ENCODE peak calls at places on chromosomes 6 and 20, in four cellular contexts. Y, R, K and L are unnamed samples.

GRCh38 chr6:18477301-18477941 is 90.3 kb downstream of the RNF144B start:
- DNase-seq in R (no peak), Y (no peak), K (no peak), L (no peak)

GRCh38 chr6:170225852-170226417 is 64.9 kb downstream of the DLL1 start:
- DNase-seq in R (no peak), Y (peak), K (peak), L (peak)

GRCh38 chr20:32972181-32973076 is 31.8 kb downstream of the SUN5 start:
- DNase-seq in K (no peak), R (no peak), Y (no peak), L (no peak)

GRCh38 chr6:23106951-23107350 is 537.6 kb downstream of the HDGFL1 start:
- DNase-seq in R (no peak), Y (peak), K (no peak), L (no peak)

GRCh38 chr20:36998652-36999051 is 47.1 kb upstream of the SAMHD1 start:
- DNase-seq in K (no peak), Y (no peak), R (no peak), L (no peak)

GRCh38 chr6:11263185-11263817 is 30.8 kb upstream of the NEDD9 start:
- DNase-seq in R (no peak), Y (peak), K (peak), L (no peak)

GRCh38 chr6:107591346-107591745 is 101.4 kb downstream of the SOBP start:
- DNase-seq in K (no peak), R (no peak), Y (no peak), L (no peak)

GRCh38 chr6:90466191-90466940 is 120.5 kb downstream of the MAP3K7 start:
- DNase-seq in Y (peak), R (no peak), K (no peak), L (no peak)

GRCh38 chr20:23873370-23874015 is 6.1 kb downstream of the CST5 start:
- DNase-seq in K (no peak), R (no peak), Y (peak), L (no peak)

DNA sequence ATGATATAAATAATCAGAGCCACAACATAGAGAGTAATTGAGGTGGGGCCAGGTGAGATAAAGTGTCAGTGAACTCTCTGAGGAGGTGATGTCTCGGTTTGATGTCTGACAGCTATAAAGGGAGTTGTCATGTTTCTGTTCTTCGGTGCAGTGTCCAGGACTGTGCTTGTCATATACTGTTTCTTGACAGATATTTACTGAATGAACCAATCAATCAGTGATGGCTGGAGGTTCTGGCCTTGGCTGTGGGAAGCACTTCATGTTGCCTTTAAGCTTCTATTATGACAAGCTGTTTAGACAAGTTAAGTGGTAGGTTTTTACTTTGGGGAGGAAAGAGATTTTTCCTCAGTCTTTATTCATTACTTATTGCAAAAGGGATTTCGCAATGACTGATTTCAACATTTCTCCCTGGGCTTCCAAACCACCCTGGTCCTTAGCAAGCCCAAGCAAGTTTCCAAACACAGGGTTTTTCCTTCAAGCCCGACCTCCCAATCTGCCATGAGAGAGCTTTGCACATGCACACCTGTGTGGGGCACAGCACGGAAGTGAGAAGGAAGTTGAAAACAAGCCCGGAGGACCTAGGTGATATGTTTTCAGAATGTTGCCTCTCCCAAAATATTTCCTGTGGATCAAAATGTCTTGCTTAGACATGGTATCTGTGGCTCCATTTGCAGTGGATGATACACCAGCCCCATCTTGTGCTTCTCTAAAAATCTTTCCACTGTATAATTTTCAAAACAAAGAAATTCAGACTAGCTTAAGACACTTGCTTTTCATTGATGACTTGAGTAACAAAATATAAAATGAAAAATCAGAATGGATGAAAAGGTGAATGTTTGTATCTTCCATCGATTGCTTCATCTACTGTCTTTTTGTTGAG is 567.3 kb upstream of the BTBD3 start:
- DNase-seq in K (peak), R (no peak), Y (peak), L (no peak)
- TF ChIP-seq CTCF in K (peak), R (no peak), Y (peak), L (no peak)

GRCh38 chr20:56974499-56975250 is 291.8 kb downstream of the BMP7 start:
- DNase-seq in R (peak), K (peak), Y (peak), L (no peak)
- TF ChIP-seq CTCF in R (peak), K (peak), Y (peak), L (peak)

DNA sequence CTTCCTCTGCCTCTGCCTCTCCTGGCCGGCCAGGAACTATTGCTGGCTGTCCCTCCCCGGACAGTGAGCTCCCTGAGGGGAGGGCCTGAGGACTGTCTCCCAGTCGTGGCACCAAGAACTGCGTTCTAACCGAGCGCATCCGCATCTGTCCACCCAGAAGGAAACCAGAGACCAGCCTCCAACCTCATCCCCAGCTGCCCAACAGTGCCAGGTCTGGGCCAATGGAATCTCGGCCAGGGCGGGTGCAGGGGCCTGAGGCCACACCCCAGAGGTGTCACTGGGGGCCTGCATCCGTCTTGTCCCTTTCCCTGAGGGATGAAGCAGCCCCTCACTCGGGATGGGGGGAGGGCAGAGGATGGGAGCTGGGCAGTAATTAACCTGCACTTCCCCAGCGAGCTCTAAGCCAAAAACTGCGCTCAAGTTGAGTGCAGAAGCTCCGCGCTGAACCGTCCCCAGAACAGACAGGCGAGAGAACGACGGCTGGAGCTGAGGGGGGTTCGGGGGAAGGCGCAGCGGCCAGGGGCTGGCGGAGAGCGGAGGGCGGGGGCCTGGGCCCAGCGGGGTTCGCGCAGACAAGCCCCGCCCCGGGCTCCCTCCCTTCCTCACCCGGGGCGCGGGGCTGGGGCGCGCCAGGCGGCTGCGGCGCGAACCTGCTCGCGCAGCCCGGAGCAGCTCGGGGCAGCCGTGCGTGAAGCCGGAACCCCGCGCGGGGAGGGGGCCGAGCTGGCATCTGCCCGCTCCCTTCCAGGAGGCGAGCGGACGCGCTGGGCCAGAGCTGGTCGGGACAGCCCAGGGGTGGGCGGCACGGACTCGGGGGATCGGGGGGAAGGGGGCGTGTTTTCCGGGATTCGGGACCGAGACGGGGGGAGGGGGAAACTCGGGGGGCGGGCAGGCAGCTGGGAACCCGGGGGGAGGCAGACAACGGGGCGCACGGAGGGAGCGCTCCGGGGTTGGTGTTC is 1.4 kb downstream of the TFEB start:
- DNase-seq in K (peak), R (peak), Y (peak), L (peak)
- TF ChIP-seq CTCF in K (no peak), R (no peak), Y (no peak), L (no peak)

GRCh38 chr6:129567374-129567773 is 142.6 kb downstream of the ARHGAP18 start:
- DNase-seq in R (peak), K (peak), Y (no peak), L (no peak)
- TF ChIP-seq CTCF in R (peak), K (no peak), Y (peak), L (no peak)

GRCh38 chr6:5078121-5078695 is 6.9 kb upstream of the PPP1R3G start:
- DNase-seq in R (peak), Y (no peak), K (no peak), L (no peak)
- TF ChIP-seq CTCF in R (no peak), Y (no peak), K (no peak), L (no peak)

GRCh38 chr20:45354423-45355208 is 6.4 kb upstream of the SDC4 start:
- DNase-seq in R (no peak), Y (no peak), K (no peak), L (no peak)

GRCh38 chr20:45352729-45353128 is 4.5 kb upstream of the SDC4 start:
- DNase-seq in Y (no peak), K (no peak), R (no peak), L (no peak)

GRCh38 chr20:45355685-45356084 is 7.3 kb upstream of the SYS1 start:
- DNase-seq in R (no peak), K (no peak), Y (no peak), L (no peak)

GRCh38 chr20:45353746-45354145 is 5.5 kb upstream of the SDC4 start:
- DNase-seq in K (no peak), R (no peak), Y (no peak), L (no peak)

GRCh38 chr20:45355209-45355608 is 7.0 kb upstream of the SDC4 start:
- DNase-seq in R (no peak), Y (peak), K (no peak), L (no peak)
- TF ChIP-seq CTCF in R (no peak), Y (no peak), K (no peak), L (no peak)

DNA sequence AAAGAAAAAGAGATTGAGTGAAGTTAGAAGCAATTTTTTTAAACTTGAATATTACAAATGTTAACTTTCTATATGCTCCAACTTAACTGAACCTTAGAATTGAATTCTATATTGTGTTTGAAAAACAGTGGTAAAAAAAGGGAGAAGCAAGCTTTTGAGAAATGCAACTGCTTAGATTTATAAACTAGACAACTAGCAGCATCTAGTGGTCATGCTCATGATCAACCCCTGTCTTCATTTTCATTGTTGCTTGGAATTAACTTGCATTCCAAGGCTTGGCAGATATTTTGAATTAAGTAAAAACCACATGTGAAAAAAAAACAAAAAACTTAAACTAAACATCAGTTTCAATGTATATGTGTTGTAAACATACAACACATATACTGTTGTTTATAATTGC is 113.1 kb downstream of the C6orf58 start:
- DNase-seq in K (peak), Y (peak), R (peak), L (no peak)
- TF ChIP-seq CTCF in K (peak), Y (peak), R (peak), L (peak)

DNA sequence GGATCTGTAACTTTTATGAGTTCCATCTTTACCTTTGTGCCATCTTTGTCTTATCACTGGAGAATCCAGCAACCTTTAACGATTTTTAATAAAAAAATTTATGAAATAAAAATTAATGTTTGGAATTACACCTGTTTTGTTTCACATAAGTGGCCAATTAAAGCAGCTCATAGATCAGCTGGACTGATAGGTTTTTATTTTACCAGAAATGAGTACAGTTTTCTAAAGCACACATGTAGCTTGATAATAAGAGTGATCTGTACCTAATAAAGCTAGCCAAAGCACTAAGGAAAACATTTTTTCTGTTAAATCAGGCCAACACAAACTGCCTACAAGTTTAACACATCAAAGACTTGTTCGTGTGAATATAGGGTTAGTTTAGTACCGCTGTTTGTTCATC is 500.1 kb downstream of the CDKAL1 start:
- DNase-seq in Y (no peak), K (no peak), R (no peak), L (no peak)
- TF ChIP-seq CTCF in Y (no peak), K (no peak), R (no peak), L (no peak)